ENCODE peak calls at places on chromosome 9, in six cellular contexts. One of them, this sample, is unnamed.

GRCh38 chr9:113582698-113583200 is 119.2 kb downstream of the RGS3 start:
- DNase-seq in ACHN: no peak
- DNase-seq in NCI-H1930: no peak
- DNase-seq in tibial artery: no peak
- DNase-seq in activated naive CD8-positive, alpha-beta T cell treated with anti-CD3 and anti-CD28 coated beads for 36 hours: no peak
- DNase-seq in aorta: no peak
- DNase-seq in this sample: no peak

GRCh38 chr9:75709698-75710097 is 180.8 kb upstream of the PCSK5 start:
- DNase-seq in ACHN: no peak
- DNase-seq in NCI-H1930: no peak
- DNase-seq in tibial artery: no peak
- DNase-seq in activated naive CD8-positive, alpha-beta T cell treated with anti-CD3 and anti-CD28 coated beads for 36 hours: no peak
- DNase-seq in aorta: no peak
- DNase-seq in this sample: no peak

GRCh38 chr9:33044677-33045282 is 19.7 kb downstream of the DNAJA1 start:
- DNase-seq in ACHN: peak; percentile 35
- DNase-seq in NCI-H1930: peak; percentile 17
- DNase-seq in tibial artery: no peak
- DNase-seq in activated naive CD8-positive, alpha-beta T cell treated with anti-CD3 and anti-CD28 coated beads for 36 hours: no peak
- DNase-seq in aorta: no peak
- DNase-seq in this sample: no peak

GRCh38 chr9:24881361-24881760 is 335.7 kb upstream of the IZUMO3 start:
- DNase-seq in ACHN: no peak
- DNase-seq in NCI-H1930: no peak
- DNase-seq in tibial artery: no peak
- DNase-seq in activated naive CD8-positive, alpha-beta T cell treated with anti-CD3 and anti-CD28 coated beads for 36 hours: no peak
- DNase-seq in aorta: no peak
- DNase-seq in this sample: no peak

GRCh38 chr9:133701981-133702797 is 36.0 kb downstream of the SARDH start:
- DNase-seq in ACHN: no peak
- DNase-seq in NCI-H1930: no peak
- DNase-seq in tibial artery: no peak
- DNase-seq in activated naive CD8-positive, alpha-beta T cell treated with anti-CD3 and anti-CD28 coated beads for 36 hours: peak; percentile 68
- DNase-seq in aorta: peak; percentile 74
- DNase-seq in this sample: no peak

GRCh38 chr9:118446962-118447490 is 742.8 kb downstream of the TLR4 start:
- DNase-seq in ACHN: no peak
- DNase-seq in NCI-H1930: no peak
- DNase-seq in tibial artery: no peak
- DNase-seq in activated naive CD8-positive, alpha-beta T cell treated with anti-CD3 and anti-CD28 coated beads for 36 hours: no peak
- DNase-seq in aorta: no peak
- DNase-seq in this sample: no peak

GRCh38 chr9:133956520-133957076 is 35.5 kb downstream of the VAV2 start:
- DNase-seq in ACHN: no peak
- DNase-seq in NCI-H1930: no peak
- DNase-seq in tibial artery: no peak
- DNase-seq in activated naive CD8-positive, alpha-beta T cell treated with anti-CD3 and anti-CD28 coated beads for 36 hours: no peak
- DNase-seq in aorta: peak; percentile 76
- DNase-seq in this sample: no peak

GRCh38 chr9:13445123-13445522 is 165.6 kb upstream of the MPDZ start:
- DNase-seq in ACHN: no peak
- DNase-seq in NCI-H1930: no peak
- DNase-seq in tibial artery: no peak
- DNase-seq in activated naive CD8-positive, alpha-beta T cell treated with anti-CD3 and anti-CD28 coated beads for 36 hours: no peak
- DNase-seq in aorta: no peak
- DNase-seq in this sample: no peak

GRCh38 chr9:134187821-134188420 is 23.6 kb upstream of the RNU6ATAC start:
- DNase-seq in ACHN: no peak
- DNase-seq in NCI-H1930: no peak
- DNase-seq in tibial artery: peak; percentile 49
- DNase-seq in activated naive CD8-positive, alpha-beta T cell treated with anti-CD3 and anti-CD28 coated beads for 36 hours: no peak
- DNase-seq in aorta: peak; percentile 62
- DNase-seq in this sample: no peak

GRCh38 chr9:93589688-93590087 is 13.3 kb downstream of the PHF2 start:
- DNase-seq in ACHN: no peak
- DNase-seq in NCI-H1930: no peak
- DNase-seq in tibial artery: peak; percentile 31
- DNase-seq in activated naive CD8-positive, alpha-beta T cell treated with anti-CD3 and anti-CD28 coated beads for 36 hours: no peak
- DNase-seq in aorta: peak; percentile 47
- DNase-seq in this sample: peak; percentile 31

GRCh38 chr9:127397722-127398647 is 1.0 kb downstream of the SLC2A8 start:
- DNase-seq in ACHN: peak; percentile 33
- DNase-seq in NCI-H1930: peak; percentile 19
- DNase-seq in tibial artery: peak; percentile 77
- DNase-seq in activated naive CD8-positive, alpha-beta T cell treated with anti-CD3 and anti-CD28 coated beads for 36 hours: peak; percentile 36
- DNase-seq in aorta: peak; percentile 86
- DNase-seq in this sample: no peak

GRCh38 chr9:113388833-113389232 is 12.0 kb upstream of the HDHD3 start:
- DNase-seq in ACHN: no peak
- DNase-seq in NCI-H1930: no peak
- DNase-seq in tibial artery: no peak
- DNase-seq in activated naive CD8-positive, alpha-beta T cell treated with anti-CD3 and anti-CD28 coated beads for 36 hours: no peak
- DNase-seq in aorta: no peak
- DNase-seq in this sample: no peak

GRCh38 chr9:114424126-114424525 is 36.3 kb upstream of the AKNA start:
- DNase-seq in ACHN: no peak
- DNase-seq in NCI-H1930: no peak
- DNase-seq in tibial artery: no peak
- DNase-seq in activated naive CD8-positive, alpha-beta T cell treated with anti-CD3 and anti-CD28 coated beads for 36 hours: no peak
- DNase-seq in aorta: no peak
- DNase-seq in this sample: no peak

GRCh38 chr9:135413086-135413375 is 66.6 kb upstream of the PPP1R26 start:
- DNase-seq in ACHN: no peak
- DNase-seq in NCI-H1930: no peak
- DNase-seq in tibial artery: no peak
- DNase-seq in activated naive CD8-positive, alpha-beta T cell treated with anti-CD3 and anti-CD28 coated beads for 36 hours: no peak
- DNase-seq in aorta: peak; percentile 36
- DNase-seq in this sample: no peak

This sample was measured in kidney epithelial cell.